ENCODE peak calls at places on chromosome 19, in seven cellular contexts. M is breast epithelium, L is astrocyte, N is A549, Y is brain microvascular endothelial cell, D is BJ, W is AG04450. O is an unnamed sample.

GRCh38 chr19:15276620-15277019 is 44.4 kb upstream of the EPHX3 start:
- DNase-seq in Y (no peak), W (no peak), N (no peak), M (no peak), D (no peak), L (no peak), O (no peak)

GRCh38 chr19:45972081-45972943 is 1.4 kb downstream of the NOVA2 start:
- DNase-seq in N (no peak), Y (no peak), M (no peak), L (no peak), W (no peak), D (no peak), O (no peak)

GRCh38 chr19:51702103-51702753 is 9.1 kb downstream of the SPACA6 start:
- DNase-seq in D (no peak), W (no peak), N (peak), Y (no peak), M (peak), L (no peak), O (no peak)

GRCh38 chr19:40503300-40503699 is 36.5 kb downstream of the SPTBN4 start:
- DNase-seq in D (no peak), L (no peak), Y (no peak), W (no peak), N (no peak), M (no peak), O (no peak)

GRCh38 chr19:2986951-2987491 is 9.7 kb downstream of the TLE6 start:
- DNase-seq in D (no peak), N (no peak), M (no peak), W (no peak), L (no peak), Y (no peak), O (no peak)

GRCh38 chr19:55698256-55698655 is 23.2 kb downstream of the EPN1 start:
- DNase-seq in M (no peak), W (no peak), L (no peak), N (no peak), D (no peak), Y (no peak), O (no peak)

GRCh38 chr19:8640402-8641004 is 10.1 kb downstream of the NFILZ start:
- DNase-seq in N (peak), L (no peak), D (no peak), W (no peak), Y (no peak), M (no peak), O (no peak)

GRCh38 chr19:54921082-54921481 is 15.1 kb downstream of the NCR1 start:
- DNase-seq in Y (no peak), W (no peak), L (no peak), M (no peak), N (no peak), D (no peak), O (no peak)

GRCh38 chr19:32671883-32672282 is 3.1 kb downstream of the ANKRD27 start:
- DNase-seq in N (no peak), W (no peak), L (peak), M (no peak), D (no peak), Y (no peak), O (no peak)

GRCh38 chr19:19155495-19156219 is 14.4 kb downstream of the MEF2B start:
- DNase-seq in M (no peak), D (no peak), W (no peak), Y (no peak), N (no peak), L (no peak), O (no peak)
- H3K4me3 ChIP-seq in M (no peak), D (no peak), W (no peak), Y (no peak), N (no peak), L (no peak), O (no peak)

DNA sequence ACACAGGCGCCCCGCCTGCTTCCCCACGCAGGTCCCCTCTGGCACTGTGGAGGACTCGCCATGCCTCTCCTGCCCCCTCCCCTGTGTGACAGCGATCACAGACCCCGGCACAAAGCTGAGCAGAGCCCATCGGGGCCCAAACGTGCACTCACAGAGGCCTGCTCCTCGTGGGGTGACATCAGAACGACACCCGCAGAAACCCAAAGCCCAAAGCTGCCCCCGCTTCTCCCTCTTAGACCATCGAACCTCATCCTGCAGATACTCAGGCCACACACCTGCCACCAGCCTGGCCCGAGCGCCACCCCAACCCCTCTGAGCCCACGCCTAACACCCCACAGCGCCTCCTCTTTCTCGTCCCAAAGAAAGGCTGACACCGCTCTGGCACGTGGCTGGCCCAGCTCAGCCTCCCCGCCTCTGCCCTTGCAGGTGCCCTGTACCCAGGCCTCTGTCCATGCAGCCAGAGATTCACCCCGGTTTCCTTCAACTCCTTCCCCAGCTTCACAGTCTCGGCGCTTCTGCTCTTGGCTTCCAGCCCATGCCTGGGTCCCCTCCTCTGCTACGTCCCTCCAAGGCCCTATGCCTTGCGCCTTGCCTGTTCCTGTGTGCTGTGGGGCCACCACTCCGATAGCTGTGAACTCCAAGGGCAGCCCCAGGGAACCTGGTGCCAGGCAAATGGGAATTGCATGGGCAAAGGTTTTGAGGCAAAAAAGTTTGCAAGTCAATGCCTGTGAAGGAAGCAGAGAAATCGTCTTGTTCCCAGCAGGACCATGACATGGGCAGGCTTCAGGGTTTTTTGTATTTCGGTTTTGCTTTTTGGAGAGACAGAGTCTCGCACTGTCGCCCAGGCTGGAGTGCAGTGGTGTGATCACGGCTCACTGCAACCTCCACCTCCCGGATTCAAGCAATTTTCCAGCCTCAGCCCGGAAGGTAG is 833 bp upstream of the CBARP start:
- DNase-seq in W (no peak), Y (no peak), M (no peak), L (no peak), N (no peak), D (no peak), O (no peak)
- H3K4me3 ChIP-seq in W (peak), Y (peak), M (peak), L (no peak), N (peak), D (peak), O (peak)

GRCh38 chr19:23470873-23471555 is 75.7 kb upstream of the ZNF91 start:
- DNase-seq in D (no peak), W (no peak), Y (no peak), L (no peak), N (no peak), M (no peak), O (no peak)
- H3K4me3 ChIP-seq in D (no peak), W (no peak), Y (no peak), L (no peak), N (no peak), M (peak), O (no peak)

GRCh38 chr19:10500247-10500592 is 2.9 kb downstream of the KEAP1 start:
- DNase-seq in M (no peak), W (no peak), L (no peak), N (no peak), Y (no peak), D (no peak), O (no peak)
- H3K4me3 ChIP-seq in M (no peak), W (no peak), L (no peak), N (no peak), Y (no peak), D (no peak), O (no peak)

GRCh38 chr19:53598361-53598760 is 33.4 kb upstream of the DPRX start:
- DNase-seq in L (no peak), Y (no peak), W (no peak), D (no peak), N (no peak), M (no peak), O (no peak)

GRCh38 chr19:53595510-53595867 is 36.3 kb upstream of the DPRX start:
- DNase-seq in W (no peak), Y (no peak), L (no peak), M (no peak), N (no peak), D (no peak), O (no peak)

GRCh38 chr19:53597023-53597422 is 34.8 kb upstream of the DPRX start:
- DNase-seq in D (no peak), N (no peak), Y (no peak), W (no peak), L (no peak), M (no peak), O (no peak)

GRCh38 chr19:53594811-53595509 is 36.8 kb upstream of the DPRX start:
- DNase-seq in L (no peak), Y (no peak), W (no peak), M (no peak), N (no peak), D (no peak), O (no peak)

DNA sequence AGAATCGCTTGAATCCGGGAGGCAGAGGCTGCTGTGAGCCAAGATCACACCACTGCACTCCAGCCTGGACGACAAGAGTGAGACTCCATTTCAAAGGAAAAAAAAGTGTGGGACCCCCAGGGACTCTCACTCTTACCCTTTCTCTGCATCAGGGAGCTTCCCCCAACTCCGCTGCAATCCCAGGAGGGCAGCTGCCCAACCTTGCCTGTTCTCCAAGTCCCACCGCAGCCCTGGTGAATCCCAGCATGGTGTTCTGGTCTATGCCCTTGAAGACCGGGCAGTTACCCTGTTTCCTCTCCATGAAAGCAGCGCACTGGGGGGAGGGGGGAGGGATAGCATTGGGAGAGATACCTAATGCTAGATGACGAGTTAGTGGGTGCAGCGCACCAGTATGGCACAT is 35.7 kb upstream of the DPRX start:
- DNase-seq in N (no peak), Y (no peak), D (no peak), L (no peak), W (no peak), M (no peak), O (no peak)
- H3K4me3 ChIP-seq in N (no peak), Y (no peak), D (no peak), L (no peak), W (no peak), M (no peak), O (no peak)

GRCh38 chr19:10286803-10287737 is at the start of gene ICAM4:
- DNase-seq in D (no peak), M (no peak), N (no peak), W (no peak), L (no peak), Y (no peak), O (no peak)
- H3K4me3 ChIP-seq in D (no peak), M (peak), N (no peak), W (peak), L (no peak), Y (no peak), O (no peak)

DNA sequence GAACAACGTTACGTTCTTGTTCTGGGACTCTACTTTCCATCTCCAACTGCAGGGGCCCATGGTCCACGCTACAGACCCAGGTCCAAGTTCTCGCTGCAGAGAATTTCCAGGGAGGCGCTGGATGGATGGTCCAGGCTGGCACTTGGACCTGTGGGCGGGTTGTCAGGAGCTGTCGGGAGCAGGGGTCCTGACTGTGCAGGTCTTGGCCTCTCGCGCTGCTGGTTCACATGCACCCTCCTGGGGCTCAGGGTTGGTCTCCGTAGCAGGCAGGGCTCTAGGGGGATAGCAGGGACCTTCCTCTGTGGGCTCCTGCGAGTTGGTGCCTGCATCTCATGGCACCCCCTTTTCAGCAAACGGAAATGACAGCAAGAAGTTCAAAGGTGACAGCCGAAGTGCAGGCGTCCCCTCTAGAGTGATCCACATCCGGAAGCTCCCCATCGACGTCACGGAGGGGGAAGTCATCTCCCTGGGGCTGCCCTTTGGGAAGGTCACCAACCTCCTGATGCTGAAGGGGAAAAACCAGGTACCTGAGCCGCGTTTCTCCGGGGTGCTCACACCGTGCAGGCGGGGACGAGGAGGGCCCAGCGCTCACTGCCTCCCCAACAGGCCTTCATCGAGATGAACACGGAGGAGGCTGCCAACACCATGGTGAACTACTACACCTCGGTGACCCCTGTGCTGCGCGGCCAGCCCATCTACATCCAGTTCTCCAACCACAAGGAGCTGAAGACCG is 6.6 kb downstream of the PTBP1 start:
- DNase-seq in M (no peak), W (no peak), D (no peak), Y (no peak), N (no peak), L (no peak), O (no peak)
- H3K4me3 ChIP-seq in M (no peak), W (no peak), D (no peak), Y (no peak), N (no peak), L (no peak), O (no peak)

GRCh38 chr19:13010038-13010991 is 15.0 kb downstream of the NFIX start:
- DNase-seq in L (no peak), Y (no peak), D (no peak), N (no peak), M (peak), W (no peak), O (no peak)
- H3K4me3 ChIP-seq in L (no peak), Y (no peak), D (no peak), N (no peak), M (peak), W (no peak), O (no peak)

DNA sequence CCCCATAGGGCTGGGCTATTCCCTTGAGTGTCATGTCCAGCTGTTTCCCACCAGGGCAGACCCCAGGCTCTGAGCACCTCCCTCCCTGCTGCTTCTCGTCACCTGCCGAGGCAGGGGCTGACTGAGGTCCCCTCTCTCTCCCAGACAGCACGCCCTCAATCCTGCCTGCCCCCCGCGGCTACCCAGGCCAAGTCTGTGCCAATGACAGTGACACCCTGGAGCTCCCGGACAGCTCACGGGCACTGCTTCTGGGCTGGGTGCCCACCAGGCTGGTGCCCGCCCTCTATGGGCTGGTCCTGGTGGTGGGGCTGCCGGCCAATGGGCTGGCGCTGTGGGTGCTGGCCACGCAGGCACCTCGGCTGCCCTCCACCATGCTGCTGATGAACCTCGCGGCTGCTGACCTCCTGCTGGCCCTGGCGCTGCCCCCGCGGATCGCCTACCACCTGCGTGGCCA is 657 bp downstream of the F2RL3 start:
- DNase-seq in Y (no peak), L (no peak), N (no peak), M (no peak), D (no peak), W (no peak), O (no peak)
- H3K4me3 ChIP-seq in Y (no peak), L (no peak), N (no peak), M (peak), D (no peak), W (no peak), O (no peak)

O was measured in skeletal muscle cell.